ENCODE peak calls at places on chromosomes 12 and 14, in four cellular contexts. One of them, this sample, is unnamed.

GRCh38 chr12:68739891-68740290 is 6.1 kb upstream of the SLC35E3 start:
- DNase-seq in dorsolateral prefrontal cortex: no peak
- DNase-seq in stimulated activated CD8-positive, alpha-beta memory T cell treated with anti-CD3 and anti-CD28 coated beads, Interleukin-2, amount 100 ng/mL, for 48 hours: no peak
- DNase-seq in stimulated activated CD4-positive, alpha-beta T cell treated with anti-CD3 and anti-CD28 coated beads, Interleukin-4, amount 100 ng/mL, for 4 hours: no peak
- DNase-seq in this sample: no peak

GRCh38 chr12:52895726-52896189 is 9.1 kb downstream of the KRT8 start:
- DNase-seq in dorsolateral prefrontal cortex: no peak
- DNase-seq in stimulated activated CD4-positive, alpha-beta T cell treated with anti-CD3 and anti-CD28 coated beads, Interleukin-4, amount 100 ng/mL, for 4 hours: no peak
- DNase-seq in stimulated activated CD8-positive, alpha-beta memory T cell treated with anti-CD3 and anti-CD28 coated beads, Interleukin-2, amount 100 ng/mL, for 48 hours: no peak
- DNase-seq in this sample: no peak

GRCh38 chr14:55974046-55974582 is 144.1 kb upstream of the PELI2 start:
- DNase-seq in dorsolateral prefrontal cortex: no peak
- DNase-seq in stimulated activated CD8-positive, alpha-beta memory T cell treated with anti-CD3 and anti-CD28 coated beads, Interleukin-2, amount 100 ng/mL, for 48 hours: no peak
- DNase-seq in stimulated activated CD4-positive, alpha-beta T cell treated with anti-CD3 and anti-CD28 coated beads, Interleukin-4, amount 100 ng/mL, for 4 hours: no peak
- DNase-seq in this sample: no peak

GRCh38 chr12:107912421-107913004 is 138.0 kb downstream of the ASCL4 start:
- DNase-seq in stimulated activated CD4-positive, alpha-beta T cell treated with anti-CD3 and anti-CD28 coated beads, Interleukin-4, amount 100 ng/mL, for 4 hours: peak; percentile 22
- DNase-seq in stimulated activated CD8-positive, alpha-beta memory T cell treated with anti-CD3 and anti-CD28 coated beads, Interleukin-2, amount 100 ng/mL, for 48 hours: peak; percentile 54
- DNase-seq in dorsolateral prefrontal cortex: no peak
- DNase-seq in this sample: peak; percentile 77

GRCh38 chr14:104114421-104115130 is 23.8 kb upstream of the KIF26A start:
- DNase-seq in stimulated activated CD4-positive, alpha-beta T cell treated with anti-CD3 and anti-CD28 coated beads, Interleukin-4, amount 100 ng/mL, for 4 hours: no peak
- DNase-seq in dorsolateral prefrontal cortex: no peak
- DNase-seq in stimulated activated CD8-positive, alpha-beta memory T cell treated with anti-CD3 and anti-CD28 coated beads, Interleukin-2, amount 100 ng/mL, for 48 hours: no peak
- DNase-seq in this sample: no peak

GRCh38 chr12:112252184-112252583 is 126.8 kb downstream of the TRAFD1 start:
- DNase-seq in stimulated activated CD8-positive, alpha-beta memory T cell treated with anti-CD3 and anti-CD28 coated beads, Interleukin-2, amount 100 ng/mL, for 48 hours: no peak
- DNase-seq in dorsolateral prefrontal cortex: no peak
- DNase-seq in stimulated activated CD4-positive, alpha-beta T cell treated with anti-CD3 and anti-CD28 coated beads, Interleukin-4, amount 100 ng/mL, for 4 hours: no peak
- DNase-seq in this sample: no peak

GRCh38 chr12:49304161-49304560 is 9.2 kb downstream of the PRPH start:
- DNase-seq in dorsolateral prefrontal cortex: no peak
- DNase-seq in stimulated activated CD4-positive, alpha-beta T cell treated with anti-CD3 and anti-CD28 coated beads, Interleukin-4, amount 100 ng/mL, for 4 hours: no peak
- DNase-seq in stimulated activated CD8-positive, alpha-beta memory T cell treated with anti-CD3 and anti-CD28 coated beads, Interleukin-2, amount 100 ng/mL, for 48 hours: no peak
- DNase-seq in this sample: no peak

GRCh38 chr12:636632-637031 is 26.6 kb downstream of the NINJ2 start:
- DNase-seq in dorsolateral prefrontal cortex: no peak
- DNase-seq in stimulated activated CD4-positive, alpha-beta T cell treated with anti-CD3 and anti-CD28 coated beads, Interleukin-4, amount 100 ng/mL, for 4 hours: no peak
- DNase-seq in stimulated activated CD8-positive, alpha-beta memory T cell treated with anti-CD3 and anti-CD28 coated beads, Interleukin-2, amount 100 ng/mL, for 48 hours: no peak
- DNase-seq in this sample: no peak

GRCh38 chr12:85076688-85077430 is 40.7 kb downstream of the LRRIQ1 start:
- DNase-seq in stimulated activated CD4-positive, alpha-beta T cell treated with anti-CD3 and anti-CD28 coated beads, Interleukin-4, amount 100 ng/mL, for 4 hours: no peak
- DNase-seq in dorsolateral prefrontal cortex: no peak
- DNase-seq in stimulated activated CD8-positive, alpha-beta memory T cell treated with anti-CD3 and anti-CD28 coated beads, Interleukin-2, amount 100 ng/mL, for 48 hours: no peak
- DNase-seq in this sample: no peak

GRCh38 chr12:91529829-91530228 is 347.2 kb upstream of the DCN start:
- DNase-seq in stimulated activated CD8-positive, alpha-beta memory T cell treated with anti-CD3 and anti-CD28 coated beads, Interleukin-2, amount 100 ng/mL, for 48 hours: no peak
- DNase-seq in dorsolateral prefrontal cortex: no peak
- DNase-seq in stimulated activated CD4-positive, alpha-beta T cell treated with anti-CD3 and anti-CD28 coated beads, Interleukin-4, amount 100 ng/mL, for 4 hours: no peak
- DNase-seq in this sample: no peak